ENCODE peak calls at places on chromosome 13, in six cellular contexts. B, U, P, F, N and K are unnamed samples.
A peak's percentile ranks its signal among the peaks of the same experiment; 100 is the strongest.

GRCh38 chr13:101829484-101829883 is 377.0 kb downstream of the ITGBL1 start:
- DNase-seq in B (no peak), U (no peak), P (no peak), F (no peak), N (no peak), K (no peak)

GRCh38 chr13:45602183-45602582 is 13.4 kb downstream of the ERICH6B start:
- DNase-seq in B (no peak), U (no peak), P (no peak), F (no peak), N (no peak), K (no peak)

GRCh38 chr13:51549050-51549449 is 35.2 kb upstream of the WDFY2 start:
- DNase-seq in B (peak; percentile 59), U (peak; percentile 65), P (no peak), F (no peak), N (no peak), K (no peak)

GRCh38 chr13:113906566-113906965 is 42.7 kb upstream of the GAS6 start:
- DNase-seq in B (no peak), U (no peak), P (no peak), F (no peak), N (peak; percentile 29), K (no peak)

GRCh38 chr13:74870865-74871264 is 611.1 kb downstream of the TBC1D4 start:
- DNase-seq in B (peak; percentile 77), U (no peak), P (no peak), F (no peak), N (no peak), K (no peak)

GRCh38 chr13:91659583-91660415 is 261.4 kb downstream of the GPC5 start:
- DNase-seq in B (no peak), U (no peak), P (no peak), F (no peak), N (no peak), K (no peak)

GRCh38 chr13:62176051-62176450 is 760.4 kb upstream of the PCDH20 start:
- DNase-seq in B (no peak), U (no peak), P (no peak), F (no peak), N (no peak), K (no peak)

GRCh38 chr13:75372517-75372916 is 109.5 kb downstream of the TBC1D4 start:
- DNase-seq in B (peak; percentile 57), U (no peak), P (no peak), F (no peak), N (no peak), K (peak; percentile 68)

GRCh38 chr13:95137096-95137495 is 164.2 kb downstream of the ABCC4 start:
- DNase-seq in B (peak; percentile 46), U (no peak), P (no peak), F (no peak), N (no peak), K (no peak)

GRCh38 chr13:103277099-103277498 is 210.9 kb upstream of the SLC10A2 start:
- DNase-seq in B (no peak), U (no peak), P (no peak), F (no peak), N (no peak), K (no peak)

GRCh38 chr13:24274452-24274971 is 34.9 kb upstream of the C1QTNF9 start:
- DNase-seq in B (peak; percentile 18), U (no peak), P (no peak), F (peak; percentile 63), N (no peak), K (no peak)

GRCh38 chr13:52978989-52979388 is 49.6 kb upstream of the OLFM4 start:
- DNase-seq in B (no peak), U (no peak), P (no peak), F (no peak), N (no peak), K (no peak)

GRCh38 chr13:102039264-102039663 is 362.6 kb downstream of the FGF14 start:
- DNase-seq in B (no peak), U (no peak), P (no peak), F (no peak), N (no peak), K (no peak)

GRCh38 chr13:62014299-62014698 is 598.6 kb upstream of the PCDH20 start:
- DNase-seq in B (peak; percentile 25), U (no peak), P (no peak), F (no peak), N (no peak), K (no peak)

GRCh38 chr13:66886248-66886647 is 343.9 kb downstream of the PCDH9 start:
- DNase-seq in B (peak; percentile 1), U (no peak), P (no peak), F (no peak), N (no peak), K (no peak)

GRCh38 chr13:113535381-113535781 is 44.9 kb upstream of the DCUN1D2 start:
- DNase-seq in B (no peak), U (peak; percentile 14), P (no peak), F (no peak), N (no peak), K (no peak)

GRCh38 chr13:51269039-51269438 is 46.8 kb downstream of the FAM124A start:
- DNase-seq in B (no peak), U (no peak), P (no peak), F (no peak), N (no peak), K (no peak)

GRCh38 chr13:51629711-51630575 is 45.7 kb downstream of the WDFY2 start:
- DNase-seq in B (no peak), U (no peak), P (no peak), F (no peak), N (no peak), K (no peak)

GRCh38 chr13:87821512-87821911 is 150.3 kb downstream of the SLITRK5 start:
- DNase-seq in B (no peak), U (no peak), P (no peak), F (no peak), N (no peak), K (no peak)

GRCh38 chr13:20124303-20124702 is 36.5 kb downstream of the GJA3 start:
- DNase-seq in B (peak; percentile 13), U (no peak), P (no peak), F (no peak), N (no peak), K (no peak)

GRCh38 chr13:96473463-96474157 is 383.7 kb downstream of the HS6ST3 start:
- DNase-seq in B (no peak), U (no peak), P (no peak), F (no peak), N (no peak), K (no peak)

GRCh38 chr13:41008349-41008980 is 10.7 kb downstream of the ELF1 start:
- DNase-seq in B (peak; percentile 88), U (no peak), P (no peak), F (no peak), N (no peak), K (no peak)
- H3K4me3 ChIP-seq in B (no peak overlapping the region), U (no peak overlapping the region), P (no peak overlapping the region), F (no peak overlapping the region), N (no peak overlapping the region), K (peak overlapping the region; percentile 37)

GRCh38 chr13:59230484-59231264 is 933.1 kb downstream of the DIAPH3 start:
- DNase-seq in B (no peak), U (no peak), P (no peak), F (no peak), N (no peak), K (no peak)

GRCh38 chr13:59229861-59230260 is 933.9 kb downstream of the DIAPH3 start:
- DNase-seq in B (no peak), U (no peak), P (no peak), F (no peak), N (no peak), K (no peak)

GRCh38 chr13:59229401-59229800 is 934.3 kb downstream of the DIAPH3 start:
- DNase-seq in B (no peak), U (no peak), P (no peak), F (no peak), N (no peak), K (no peak)
- H3K4me3 ChIP-seq in B (no peak overlapping the region), U (no peak overlapping the region), P (no peak overlapping the region), F (no peak overlapping the region), N (no peak overlapping the region), K (no peak overlapping the region)

DNA sequence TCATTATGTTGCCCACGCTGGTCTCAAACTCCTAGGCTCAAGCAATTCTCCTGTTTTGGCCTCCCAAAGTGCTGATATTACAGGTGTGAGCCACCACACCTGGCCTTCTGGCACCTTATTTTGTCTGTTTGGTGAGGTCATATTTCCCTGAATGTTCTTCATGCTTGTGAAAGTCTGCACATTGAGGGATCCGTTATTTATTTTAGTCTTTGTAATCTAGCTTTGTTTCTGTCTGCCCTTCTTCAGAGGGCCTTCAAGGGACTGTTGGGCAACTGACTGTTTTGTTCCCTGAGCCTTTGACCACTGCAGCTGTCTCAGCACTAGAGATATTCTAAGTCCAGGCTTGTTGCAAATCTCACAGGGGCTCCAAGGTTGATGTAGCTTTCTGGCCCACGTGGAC is 110.5 kb upstream of the RFC3 start:
- DNase-seq in B (no peak), U (no peak), P (no peak), F (no peak), N (no peak), K (no peak)
- H3K4me3 ChIP-seq in B (no peak overlapping the region), U (no peak overlapping the region), P (no peak overlapping the region), F (no peak overlapping the region), N (no peak overlapping the region), K (no peak overlapping the region)

DNA sequence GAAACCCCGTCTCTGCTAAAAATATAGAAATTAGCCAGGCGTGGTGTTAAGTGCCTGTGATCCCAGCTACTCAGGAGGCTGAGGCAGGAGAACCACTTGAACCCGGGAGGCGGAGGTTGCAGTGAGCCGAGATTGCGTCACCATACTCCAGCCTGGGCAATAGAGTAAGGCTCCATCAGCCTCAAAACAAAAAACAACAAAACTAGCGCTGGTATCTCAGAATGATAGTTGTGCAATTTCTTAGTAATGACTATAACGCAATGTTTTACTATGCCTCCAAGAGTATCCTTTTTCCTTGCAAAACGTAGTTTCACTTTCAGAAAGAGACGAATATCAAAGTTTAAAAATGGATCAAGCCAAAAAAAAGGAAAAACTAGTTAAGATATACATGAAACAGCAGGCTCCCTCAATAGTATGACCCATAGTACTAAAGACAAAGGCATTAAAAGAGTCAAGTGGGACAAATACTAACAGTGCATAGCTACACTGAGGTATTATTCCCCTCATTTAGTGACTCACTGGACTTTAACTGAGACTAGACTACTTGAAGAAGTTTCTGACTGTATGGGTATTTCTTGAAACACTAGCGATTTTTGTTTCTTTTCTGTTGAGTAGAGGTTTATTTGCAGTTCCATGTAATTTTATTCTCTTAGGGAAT is 10.5 kb upstream of the ITM2B start:
- DNase-seq in B (no peak), U (peak; percentile 73), P (peak; percentile 37), F (no peak), N (no peak), K (no peak)
- H3K4me3 ChIP-seq in B (no peak overlapping the region), U (peak overlapping the region; percentile 37), P (peak overlapping the region; percentile 27), F (peak overlapping the region; percentile 23), N (peak overlapping the region; percentile 59), K (peak overlapping the region; percentile 23)

GRCh38 chr13:33827152-33827551 is 9.2 kb downstream of the RFC3 start:
- DNase-seq in B (no peak), U (no peak), P (no peak), F (no peak), N (no peak), K (no peak)
- H3K4me3 ChIP-seq in B (no peak overlapping the region), U (no peak overlapping the region), P (no peak overlapping the region), F (no peak overlapping the region), N (no peak overlapping the region), K (no peak overlapping the region)

DNA sequence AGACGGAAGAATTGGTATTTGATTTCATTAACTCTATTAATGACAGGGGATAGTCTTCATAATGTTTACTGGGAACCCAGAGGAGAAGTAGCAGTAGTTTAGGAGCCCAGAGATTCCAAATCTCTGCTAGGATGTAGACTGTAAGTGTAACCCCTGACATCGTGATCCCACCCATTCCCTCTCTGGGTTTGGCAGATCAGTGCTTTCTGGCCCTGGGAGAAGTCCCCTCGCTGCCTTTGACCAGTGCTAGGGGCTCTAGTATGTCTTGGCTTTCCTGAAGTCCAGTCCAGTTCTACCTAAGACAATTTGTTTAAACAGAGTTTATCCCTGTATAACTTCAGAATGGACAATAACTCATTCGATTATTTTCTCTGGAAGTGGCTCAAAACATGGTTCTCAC is 11.6 kb downstream of the KLF5 start:
- DNase-seq in B (no peak), U (no peak), P (no peak), F (no peak), N (no peak), K (no peak)
- H3K4me3 ChIP-seq in B (peak overlapping the region; percentile 20), U (no peak overlapping the region), P (no peak overlapping the region), F (no peak overlapping the region), N (no peak overlapping the region), K (no peak overlapping the region)